ENCODE peak calls at places on chromosomes 11 and 22, in six cellular contexts. One of them, this sample, is unnamed.

GRCh38 chr22:40684728-40685127 is 5.4 kb downstream of the MCHR1 start:
- DNase-seq in right atrium auricular region: no peak
- DNase-seq in upper lobe of left lung: no peak
- DNase-seq in AG04450: no peak
- DNase-seq in cardiac muscle cell: no peak
- DNase-seq in naive thymus-derived CD4-positive, alpha-beta T cell: no peak
- DNase-seq in this sample: no peak

GRCh38 chr22:23525510-23525909 is 54.6 kb downstream of the IGLL1 start:
- DNase-seq in AG04450: no peak
- DNase-seq in upper lobe of left lung: no peak
- DNase-seq in naive thymus-derived CD4-positive, alpha-beta T cell: no peak
- DNase-seq in cardiac muscle cell: no peak
- DNase-seq in right atrium auricular region: no peak
- DNase-seq in this sample: no peak

GRCh38 chr11:93054881-93055280 is 85.4 kb downstream of the MTNR1B start:
- DNase-seq in naive thymus-derived CD4-positive, alpha-beta T cell: no peak
- DNase-seq in cardiac muscle cell: peak
- DNase-seq in right atrium auricular region: no peak
- DNase-seq in upper lobe of left lung: no peak
- DNase-seq in AG04450: peak
- DNase-seq in this sample: no peak

GRCh38 chr11:889686-890475 is 20.7 kb downstream of the CHID1 start:
- DNase-seq in naive thymus-derived CD4-positive, alpha-beta T cell: no peak
- DNase-seq in AG04450: no peak
- DNase-seq in upper lobe of left lung: no peak
- DNase-seq in cardiac muscle cell: no peak
- DNase-seq in right atrium auricular region: no peak
- DNase-seq in this sample: no peak

GRCh38 chr11:61797263-61797944 is 4.7 kb downstream of the FEN1 start:
- DNase-seq in naive thymus-derived CD4-positive, alpha-beta T cell: peak
- DNase-seq in AG04450: peak
- DNase-seq in upper lobe of left lung: peak
- DNase-seq in right atrium auricular region: peak
- DNase-seq in cardiac muscle cell: peak
- DNase-seq in this sample: peak

GRCh38 chr11:77085652-77086051 is 17.0 kb upstream of the OMP start:
- DNase-seq in naive thymus-derived CD4-positive, alpha-beta T cell: no peak
- DNase-seq in AG04450: no peak
- DNase-seq in upper lobe of left lung: no peak
- DNase-seq in right atrium auricular region: no peak
- DNase-seq in cardiac muscle cell: no peak
- DNase-seq in this sample: no peak

GRCh38 chr11:106381895-106382294 is 304.4 kb downstream of the AASDHPPT start:
- DNase-seq in upper lobe of left lung: no peak
- DNase-seq in AG04450: no peak
- DNase-seq in naive thymus-derived CD4-positive, alpha-beta T cell: no peak
- DNase-seq in cardiac muscle cell: no peak
- DNase-seq in right atrium auricular region: no peak
- DNase-seq in this sample: no peak

GRCh38 chr11:60862171-60862570 is 5.2 kb upstream of the ZP1 start:
- DNase-seq in upper lobe of left lung: peak
- DNase-seq in cardiac muscle cell: no peak
- DNase-seq in naive thymus-derived CD4-positive, alpha-beta T cell: no peak
- DNase-seq in right atrium auricular region: no peak
- DNase-seq in AG04450: no peak
- DNase-seq in this sample: no peak

DNA sequence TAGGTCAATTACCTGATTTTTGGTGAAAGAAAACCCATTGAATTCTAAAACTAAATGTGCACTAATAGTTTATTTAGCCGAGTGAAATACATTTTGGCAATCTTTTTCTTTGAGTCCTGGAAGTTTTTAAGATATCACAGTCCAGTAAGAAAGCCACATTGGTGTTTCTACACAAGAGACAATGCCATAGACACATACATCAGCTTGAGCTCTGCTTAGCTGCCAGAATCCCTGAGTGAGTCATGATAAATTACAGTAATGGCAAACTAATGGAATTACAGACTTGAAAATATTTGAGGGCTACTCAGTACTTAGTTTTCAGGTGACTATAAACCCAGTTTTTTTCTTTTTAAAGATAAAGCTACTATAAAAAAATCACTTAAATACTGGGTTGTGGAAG is 155.4 kb downstream of the OR4C45 start:
- DNase-seq in AG04450: no peak
- DNase-seq in naive thymus-derived CD4-positive, alpha-beta T cell: no peak
- DNase-seq in right atrium auricular region: no peak
- DNase-seq in cardiac muscle cell: no peak
- DNase-seq in upper lobe of left lung: no peak
- DNase-seq in this sample: no peak
- H3K27ac ChIP-seq in AG04450: no peak
- H3K27ac ChIP-seq in naive thymus-derived CD4-positive, alpha-beta T cell: no peak
- H3K27ac ChIP-seq in right atrium auricular region: peak
- H3K27ac ChIP-seq in cardiac muscle cell: no peak
- H3K27ac ChIP-seq in upper lobe of left lung: no peak
- H3K27ac ChIP-seq in this sample: no peak

DNA sequence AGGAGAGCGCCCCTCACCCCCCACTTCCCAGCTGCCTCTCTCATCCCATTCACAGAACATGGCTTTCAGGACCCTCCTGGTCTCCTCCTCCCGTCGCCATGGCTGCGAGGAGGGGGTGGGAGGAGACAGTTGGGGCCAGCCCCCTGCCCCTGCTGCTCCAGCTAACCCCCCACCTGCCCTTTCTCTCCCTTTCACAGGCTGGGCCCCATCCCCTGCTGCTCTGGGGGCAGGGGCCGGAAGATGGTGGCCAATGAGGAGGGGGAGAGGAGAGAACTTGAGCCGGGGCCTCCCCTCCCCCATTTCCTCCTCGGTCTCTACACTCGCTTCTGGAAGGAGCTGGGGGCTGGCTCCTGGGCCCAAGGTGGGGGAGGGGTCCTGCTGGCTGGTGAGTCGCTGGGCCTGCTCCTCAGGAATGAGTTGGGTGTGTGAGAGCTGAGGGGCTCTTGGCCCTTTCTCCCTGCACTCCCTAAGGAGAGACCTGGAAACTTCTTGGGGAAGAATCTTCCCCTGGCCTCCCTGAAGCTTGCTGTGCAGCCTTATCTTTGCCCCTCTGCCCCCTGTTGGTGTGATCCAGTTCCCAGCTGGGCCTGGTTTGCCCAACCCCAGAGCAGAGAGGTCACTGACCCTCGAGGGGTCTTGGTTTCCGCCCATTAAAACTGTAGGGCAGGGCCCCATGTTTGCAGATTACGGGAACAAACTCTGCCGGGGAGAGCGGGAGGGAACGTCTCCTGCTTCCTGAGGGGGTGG is 10.2 kb downstream of the YPEL4 start:
- DNase-seq in upper lobe of left lung: no peak
- DNase-seq in AG04450: no peak
- DNase-seq in naive thymus-derived CD4-positive, alpha-beta T cell: no peak
- DNase-seq in cardiac muscle cell: peak
- DNase-seq in right atrium auricular region: no peak
- DNase-seq in this sample: no peak
- H3K27ac ChIP-seq in upper lobe of left lung: peak
- H3K27ac ChIP-seq in AG04450: peak
- H3K27ac ChIP-seq in naive thymus-derived CD4-positive, alpha-beta T cell: peak
- H3K27ac ChIP-seq in cardiac muscle cell: peak
- H3K27ac ChIP-seq in right atrium auricular region: peak
- H3K27ac ChIP-seq in this sample: no peak

GRCh38 chr22:21823740-21824438 is 43.6 kb downstream of the MAPK1 start:
- DNase-seq in naive thymus-derived CD4-positive, alpha-beta T cell: no peak
- DNase-seq in upper lobe of left lung: no peak
- DNase-seq in AG04450: no peak
- DNase-seq in right atrium auricular region: no peak
- DNase-seq in cardiac muscle cell: peak
- DNase-seq in this sample: no peak
- H3K27ac ChIP-seq in naive thymus-derived CD4-positive, alpha-beta T cell: no peak
- H3K27ac ChIP-seq in upper lobe of left lung: peak
- H3K27ac ChIP-seq in AG04450: no peak
- H3K27ac ChIP-seq in right atrium auricular region: peak
- H3K27ac ChIP-seq in cardiac muscle cell: no peak
- H3K27ac ChIP-seq in this sample: no peak

GRCh38 chr11:64276653-64277431 is 7.6 kb downstream of the BAD start:
- DNase-seq in upper lobe of left lung: no peak
- DNase-seq in AG04450: no peak
- DNase-seq in cardiac muscle cell: no peak
- DNase-seq in right atrium auricular region: no peak
- DNase-seq in naive thymus-derived CD4-positive, alpha-beta T cell: no peak
- DNase-seq in this sample: no peak
- H3K27ac ChIP-seq in upper lobe of left lung: no peak
- H3K27ac ChIP-seq in AG04450: no peak
- H3K27ac ChIP-seq in cardiac muscle cell: no peak
- H3K27ac ChIP-seq in right atrium auricular region: no peak
- H3K27ac ChIP-seq in naive thymus-derived CD4-positive, alpha-beta T cell: no peak
- H3K27ac ChIP-seq in this sample: no peak

GRCh38 chr22:49807129-49807528 is 20.5 kb downstream of the BRD1 start:
- DNase-seq in right atrium auricular region: no peak
- DNase-seq in naive thymus-derived CD4-positive, alpha-beta T cell: no peak
- DNase-seq in AG04450: no peak
- DNase-seq in upper lobe of left lung: no peak
- DNase-seq in cardiac muscle cell: no peak
- DNase-seq in this sample: no peak
- H3K27ac ChIP-seq in right atrium auricular region: no peak
- H3K27ac ChIP-seq in naive thymus-derived CD4-positive, alpha-beta T cell: peak
- H3K27ac ChIP-seq in AG04450: no peak
- H3K27ac ChIP-seq in upper lobe of left lung: peak
- H3K27ac ChIP-seq in cardiac muscle cell: no peak
- H3K27ac ChIP-seq in this sample: no peak

GRCh38 chr11:2929511-2929879 is 275 bp upstream of the PHLDA2 start:
- DNase-seq in AG04450: no peak
- DNase-seq in right atrium auricular region: no peak
- DNase-seq in cardiac muscle cell: peak
- DNase-seq in naive thymus-derived CD4-positive, alpha-beta T cell: no peak
- DNase-seq in upper lobe of left lung: peak
- DNase-seq in this sample: no peak

GRCh38 chr11:2927493-2927800 is 1.8 kb downstream of the PHLDA2 start:
- DNase-seq in upper lobe of left lung: no peak
- DNase-seq in right atrium auricular region: no peak
- DNase-seq in cardiac muscle cell: no peak
- DNase-seq in AG04450: no peak
- DNase-seq in naive thymus-derived CD4-positive, alpha-beta T cell: no peak
- DNase-seq in this sample: no peak

GRCh38 chr11:2928605-2929510 is at the start of gene PHLDA2:
- DNase-seq in naive thymus-derived CD4-positive, alpha-beta T cell: peak
- DNase-seq in AG04450: peak
- DNase-seq in right atrium auricular region: no peak
- DNase-seq in upper lobe of left lung: peak
- DNase-seq in cardiac muscle cell: peak
- DNase-seq in this sample: no peak

GRCh38 chr11:2926611-2927492 is 2.4 kb downstream of the PHLDA2 start:
- DNase-seq in right atrium auricular region: no peak
- DNase-seq in AG04450: no peak
- DNase-seq in cardiac muscle cell: no peak
- DNase-seq in naive thymus-derived CD4-positive, alpha-beta T cell: no peak
- DNase-seq in upper lobe of left lung: no peak
- DNase-seq in this sample: no peak

GRCh38 chr11:2927851-2928604 is 1.2 kb downstream of the PHLDA2 start:
- DNase-seq in cardiac muscle cell: peak
- DNase-seq in right atrium auricular region: no peak
- DNase-seq in upper lobe of left lung: no peak
- DNase-seq in AG04450: no peak
- DNase-seq in naive thymus-derived CD4-positive, alpha-beta T cell: no peak
- DNase-seq in this sample: no peak
- H3K27ac ChIP-seq in cardiac muscle cell: no peak
- H3K27ac ChIP-seq in right atrium auricular region: no peak
- H3K27ac ChIP-seq in upper lobe of left lung: peak
- H3K27ac ChIP-seq in AG04450: peak
- H3K27ac ChIP-seq in naive thymus-derived CD4-positive, alpha-beta T cell: no peak
- H3K27ac ChIP-seq in this sample: no peak

GRCh38 chr11:125465701-125466100 is 30.4 kb downstream of the FEZ1 start:
- DNase-seq in right atrium auricular region: no peak
- DNase-seq in upper lobe of left lung: no peak
- DNase-seq in cardiac muscle cell: no peak
- DNase-seq in AG04450: no peak
- DNase-seq in naive thymus-derived CD4-positive, alpha-beta T cell: no peak
- DNase-seq in this sample: no peak
- H3K27ac ChIP-seq in right atrium auricular region: no peak
- H3K27ac ChIP-seq in upper lobe of left lung: no peak
- H3K27ac ChIP-seq in cardiac muscle cell: no peak
- H3K27ac ChIP-seq in AG04450: no peak
- H3K27ac ChIP-seq in naive thymus-derived CD4-positive, alpha-beta T cell: no peak
- H3K27ac ChIP-seq in this sample: peak

DNA sequence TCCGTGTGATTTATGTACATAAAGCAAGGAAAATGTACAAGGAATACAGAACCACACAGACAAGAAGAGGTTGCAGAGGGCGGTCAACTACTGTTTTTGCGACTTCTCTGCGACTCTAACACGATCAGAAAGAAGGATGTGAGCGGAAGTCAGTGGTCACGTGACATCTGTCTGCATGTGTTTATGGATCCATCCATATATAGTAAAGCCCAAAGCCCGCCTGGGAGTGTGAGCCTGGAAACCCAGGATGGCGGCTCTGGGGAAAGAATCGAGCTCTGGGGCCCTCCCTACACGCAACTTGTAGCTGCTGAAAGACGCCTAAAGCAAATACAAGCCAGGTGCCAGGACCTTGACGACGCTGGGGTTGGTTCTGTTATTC is 8.8 kb downstream of the OSBPL5 start:
- DNase-seq in right atrium auricular region: no peak
- DNase-seq in cardiac muscle cell: no peak
- DNase-seq in upper lobe of left lung: peak
- DNase-seq in naive thymus-derived CD4-positive, alpha-beta T cell: no peak
- DNase-seq in AG04450: no peak
- DNase-seq in this sample: no peak
- H3K27ac ChIP-seq in right atrium auricular region: peak
- H3K27ac ChIP-seq in cardiac muscle cell: no peak
- H3K27ac ChIP-seq in upper lobe of left lung: peak
- H3K27ac ChIP-seq in naive thymus-derived CD4-positive, alpha-beta T cell: no peak
- H3K27ac ChIP-seq in AG04450: peak
- H3K27ac ChIP-seq in this sample: no peak

GRCh38 chr11:109039611-109040010 is 374.7 kb downstream of the DDX10 start:
- DNase-seq in naive thymus-derived CD4-positive, alpha-beta T cell: no peak
- DNase-seq in upper lobe of left lung: no peak
- DNase-seq in right atrium auricular region: no peak
- DNase-seq in cardiac muscle cell: no peak
- DNase-seq in AG04450: no peak
- DNase-seq in this sample: no peak

GRCh38 chr11:109040303-109040702 is 375.4 kb downstream of the DDX10 start:
- DNase-seq in AG04450: no peak
- DNase-seq in upper lobe of left lung: no peak
- DNase-seq in cardiac muscle cell: no peak
- DNase-seq in right atrium auricular region: no peak
- DNase-seq in naive thymus-derived CD4-positive, alpha-beta T cell: no peak
- DNase-seq in this sample: no peak

GRCh38 chr11:109036011-109036410 is 371.1 kb downstream of the DDX10 start:
- DNase-seq in AG04450: no peak
- DNase-seq in upper lobe of left lung: no peak
- DNase-seq in cardiac muscle cell: no peak
- DNase-seq in right atrium auricular region: no peak
- DNase-seq in naive thymus-derived CD4-positive, alpha-beta T cell: no peak
- DNase-seq in this sample: no peak

GRCh38 chr11:109035261-109035660 is 370.4 kb downstream of the DDX10 start:
- DNase-seq in right atrium auricular region: no peak
- DNase-seq in upper lobe of left lung: no peak
- DNase-seq in cardiac muscle cell: no peak
- DNase-seq in naive thymus-derived CD4-positive, alpha-beta T cell: no peak
- DNase-seq in AG04450: no peak
- DNase-seq in this sample: no peak

GRCh38 chr11:109037856-109038780 is 373.2 kb downstream of the DDX10 start:
- DNase-seq in cardiac muscle cell: peak
- DNase-seq in naive thymus-derived CD4-positive, alpha-beta T cell: no peak
- DNase-seq in upper lobe of left lung: no peak
- DNase-seq in right atrium auricular region: no peak
- DNase-seq in AG04450: no peak
- DNase-seq in this sample: no peak
- H3K27ac ChIP-seq in cardiac muscle cell: no peak
- H3K27ac ChIP-seq in naive thymus-derived CD4-positive, alpha-beta T cell: no peak
- H3K27ac ChIP-seq in upper lobe of left lung: no peak
- H3K27ac ChIP-seq in right atrium auricular region: no peak
- H3K27ac ChIP-seq in AG04450: no peak
- H3K27ac ChIP-seq in this sample: no peak